ENCODE peak calls at places on chromosome 10, in four cellular contexts. A, W, I and D are unnamed samples.

GRCh38 chr10:36574212-36574611 is 551.2 kb upstream of the ANKRD30A start:
- DNase-seq in I (no peak), W (no peak), A (no peak), D (no peak)

GRCh38 chr10:75841266-75841665 is 409.8 kb downstream of the LRMDA start:
- DNase-seq in A (no peak), W (peak; percentile 21), I (no peak), D (no peak)

GRCh38 chr10:118672766-118673715 is 77.6 kb upstream of the PRLHR start:
- DNase-seq in W (no peak), I (no peak), A (no peak), D (no peak)

GRCh38 chr10:13882112-13882711 is 295.4 kb downstream of the PRPF18 start:
- DNase-seq in W (no peak), A (no peak), I (peak; percentile 80), D (peak; percentile 26)

GRCh38 chr10:46028584-46029570 is 1.5 kb downstream of the NCOA4 start:
- DNase-seq in I (no peak), A (no peak), W (peak; percentile 65), D (peak; percentile 76)

GRCh38 chr10:76640765-76641164 is 996.8 kb downstream of the KCNMA1 start:
- DNase-seq in A (no peak), W (no peak), I (no peak), D (no peak)

GRCh38 chr10:89522463-89522862 is 12.9 kb downstream of the SLC16A12 start:
- DNase-seq in I (no peak), W (no peak), A (no peak), D (no peak)

GRCh38 chr10:114874827-114875541 is 53.4 kb downstream of the FHIP2A start:
- DNase-seq in W (no peak), A (no peak), I (no peak), D (peak; percentile 42)

GRCh38 chr10:108104697-108105096 is 940.2 kb upstream of the SORCS1 start:
- DNase-seq in A (no peak), W (no peak), I (no peak), D (no peak)

GRCh38 chr10:63618552-63618951 is 97.4 kb downstream of the REEP3 start:
- DNase-seq in W (no peak), A (no peak), I (no peak), D (no peak)

GRCh38 chr10:72074413-72075183 is 13.8 kb downstream of the SPOCK2 start:
- DNase-seq in A (no peak), I (no peak), W (no peak), D (no peak)

GRCh38 chr10:110780704-110781103 is 91.0 kb upstream of the PDCD4 start:
- DNase-seq in I (no peak), A (no peak), W (no peak), D (no peak)

GRCh38 chr10:73780966-73781365 is 882 bp upstream of the CHCHD1 start:
- DNase-seq in I (no peak), A (no peak), W (no peak), D (no peak)

GRCh38 chr10:73781548-73781878 is 335 bp upstream of the CHCHD1 start:
- DNase-seq in W (no peak), A (no peak), I (no peak), D (no peak)

GRCh38 chr10:73781879-73782748 is at the start of gene CHCHD1:
- DNase-seq in I (peak; percentile 86), A (peak; percentile 65), W (peak; percentile 88), D (peak; percentile 91)

GRCh38 chr10:73780301-73780700 is 1.5 kb upstream of the CHCHD1 start:
- DNase-seq in A (no peak), W (no peak), I (no peak), D (no peak)

GRCh38 chr10:73782749-73783085 is 869 bp downstream of the CHCHD1 start:
- DNase-seq in W (no peak), A (no peak), I (no peak), D (no peak)
- H3K4me3 ChIP-seq in W (peak overlapping the region; percentile 81), A (peak overlapping the region; percentile 92), I (peak overlapping the region; percentile 73), D (peak overlapping the region; percentile 90)

GRCh38 chr10:79060641-79061255 is 8.0 kb upstream of the ZMIZ1 start:
- DNase-seq in I (peak; percentile 12), W (peak; percentile 10), A (no peak), D (no peak)
- H3K4me3 ChIP-seq in I (no peak overlapping the region), W (no peak overlapping the region), A (no peak overlapping the region), D (no peak overlapping the region)

DNA sequence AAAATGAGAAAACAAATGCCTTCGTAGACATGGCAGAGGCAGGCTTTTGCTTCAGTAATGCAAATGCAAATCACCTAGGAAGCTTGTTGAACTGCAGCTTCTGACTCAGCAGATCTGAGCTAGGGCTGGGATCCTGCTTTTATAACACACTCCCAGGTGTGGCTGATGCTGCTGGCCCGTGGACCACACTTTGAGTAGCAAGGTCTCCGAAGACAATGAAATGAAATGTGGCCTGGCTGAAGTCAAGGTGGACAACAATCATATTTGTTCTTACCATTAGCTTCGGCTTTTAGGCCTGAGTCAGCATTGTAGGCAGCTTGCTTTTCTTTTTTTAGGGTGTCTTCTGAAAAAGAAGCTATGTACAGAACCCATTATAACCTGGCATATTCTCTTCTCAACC is 26.3 kb downstream of the COL17A1 start:
- DNase-seq in I (peak; percentile 21), A (no peak), W (no peak), D (no peak)
- H3K4me3 ChIP-seq in I (no peak overlapping the region), A (no peak overlapping the region), W (no peak overlapping the region), D (no peak overlapping the region)

GRCh38 chr10:1938317-1938716 is 201.0 kb upstream of the ADARB2 start:
- DNase-seq in I (no peak), W (no peak), A (no peak), D (no peak)
- H3K4me3 ChIP-seq in I (no peak overlapping the region), W (no peak overlapping the region), A (no peak overlapping the region), D (no peak overlapping the region)

DNA sequence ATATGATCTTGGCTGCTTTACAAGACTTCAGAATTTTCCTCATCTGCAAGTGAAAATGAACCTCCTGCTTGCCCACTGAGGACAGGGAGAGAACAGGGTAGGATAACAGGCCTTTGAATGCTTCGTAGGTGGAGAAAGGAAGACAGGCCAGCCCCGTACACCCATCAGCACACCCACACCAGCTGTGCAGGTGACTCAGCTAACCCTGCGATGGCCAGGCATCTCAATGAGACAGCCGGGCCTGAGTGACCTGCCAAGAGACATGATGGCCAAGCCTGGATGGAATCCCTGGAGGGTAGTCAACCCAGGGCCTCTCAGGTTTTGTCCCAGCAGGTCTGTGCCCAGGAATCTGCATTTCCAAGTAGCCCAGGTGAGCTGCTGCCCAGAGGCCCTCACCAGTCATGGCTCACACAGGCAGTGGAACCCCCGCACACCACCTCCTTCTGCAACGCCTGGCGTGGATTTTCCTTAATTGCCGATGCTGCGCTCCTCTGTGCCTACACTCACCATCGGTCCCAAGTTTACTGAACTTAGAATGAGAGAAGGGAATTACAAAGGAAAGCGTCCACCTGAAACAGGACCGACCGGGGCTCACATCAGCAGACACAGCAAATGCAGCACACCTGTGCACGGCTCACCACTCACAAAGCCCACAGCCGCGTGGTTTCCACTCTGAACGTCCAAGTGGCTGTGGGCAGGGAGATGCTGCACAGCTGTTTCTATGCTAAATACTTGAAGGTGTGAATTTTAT is 163.7 kb downstream of the DIP2C start:
- DNase-seq in A (no peak), I (no peak), W (no peak), D (no peak)
- H3K4me3 ChIP-seq in A (no peak overlapping the region), I (no peak overlapping the region), W (no peak overlapping the region), D (no peak overlapping the region)

GRCh38 chr10:21524131-21524525 is 1.4 kb downstream of the SKIDA1 start:
- DNase-seq in I (no peak), W (no peak), A (no peak), D (no peak)
- H3K4me3 ChIP-seq in I (no peak overlapping the region), W (no peak overlapping the region), A (peak overlapping the region; percentile 65), D (no peak overlapping the region)

GRCh38 chr10:22324893-22325271 is 4.0 kb downstream of the BMI1 start:
- DNase-seq in A (no peak), I (no peak), W (no peak), D (no peak)

GRCh38 chr10:22324413-22324812 is 3.5 kb downstream of the BMI1 start:
- DNase-seq in I (no peak), A (no peak), W (no peak), D (no peak)

GRCh38 chr10:22322663-22323160 is 1.8 kb downstream of the BMI1 start:
- DNase-seq in A (no peak), I (no peak), W (no peak), D (no peak)

GRCh38 chr10:22321831-22322662 is 1.1 kb downstream of the BMI1 start:
- DNase-seq in W (no peak), A (no peak), I (no peak), D (peak; percentile 29)

DNA sequence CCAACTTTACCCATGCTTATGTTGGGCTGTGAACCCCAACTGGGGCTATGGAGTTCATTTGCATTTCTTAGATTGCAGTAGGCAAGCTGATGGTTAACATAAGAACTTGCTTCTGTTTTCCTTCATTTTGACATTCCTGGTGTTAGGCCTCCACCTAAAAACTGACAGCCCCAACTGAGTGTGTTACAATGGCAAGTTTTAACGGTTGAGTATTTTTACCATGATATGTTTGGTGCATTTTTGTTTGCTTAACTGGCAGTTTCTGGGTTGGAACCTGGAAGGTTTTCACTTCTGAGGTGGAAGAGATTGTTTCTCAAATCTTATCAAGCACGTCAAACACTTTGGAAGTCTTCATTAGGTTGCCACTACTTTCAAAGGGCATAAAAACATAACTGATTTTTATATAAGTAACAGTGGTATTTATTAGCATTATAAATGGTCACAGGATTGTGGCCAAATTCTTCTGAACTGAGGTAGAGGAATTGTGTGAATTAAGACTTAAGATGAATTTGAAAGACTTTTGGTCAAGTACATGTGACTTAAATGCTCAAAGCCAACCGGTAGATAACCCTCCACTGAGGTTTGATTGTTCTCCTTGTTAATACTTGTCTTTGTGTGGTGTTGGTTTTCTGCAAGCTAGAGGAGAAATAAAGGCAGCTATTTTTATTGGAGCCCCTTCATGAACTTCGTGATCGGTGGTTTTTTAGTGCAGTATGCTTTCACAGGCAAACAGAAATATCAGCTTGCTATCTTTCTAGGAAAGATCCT is 2.8 kb downstream of the BMI1 start:
- DNase-seq in A (no peak), I (no peak), W (no peak), D (no peak)
- H3K4me3 ChIP-seq in A (peak overlapping the region; percentile 26), I (no peak overlapping the region), W (no peak overlapping the region), D (no peak overlapping the region)